ENCODE peak calls at places on chromosomes 2 and 18, in ten cellular contexts. D is K562; A is mesenchymal stem cell; X is cardiac muscle cell; H is psoas muscle; J is right cardiac atrium; U is left ventricle myocardium inferior; T is neuronal stem cell; P is CD4-positive, alpha-beta T cell; K is IMR-90. C is an unnamed sample.

GRCh38 chr2:175049671-175050070 is 44.5 kb upstream of the CHN1 start:
- DNase-seq in U (no peak), H (no peak), T (no peak), X (no peak), J (no peak), K (peak; percentile 65), D (no peak), A (no peak), P (no peak), C (no peak)

GRCh38 chr18:9535430-9535972 is 60.2 kb downstream of the RALBP1 start:
- DNase-seq in H (peak; percentile 24), P (no peak), U (no peak), K (peak; percentile 96), J (peak; percentile 66), T (peak; percentile 6), A (peak; percentile 69), D (no peak), X (peak; percentile 87), C (no peak)

GRCh38 chr2:24546668-24547067 is 55.6 kb downstream of the NCOA1 start:
- DNase-seq in U (no peak), X (no peak), H (no peak), A (no peak), J (no peak), T (no peak), K (no peak), D (no peak), P (no peak), C (no peak)

GRCh38 chr2:36516136-36516870 is 81.7 kb downstream of the FEZ2 start:
- DNase-seq in J (no peak), D (no peak), K (peak; percentile 58), T (no peak), P (no peak), H (no peak), X (peak; percentile 58), U (no peak), A (peak; percentile 34), C (no peak)

GRCh38 chr18:29328932-29329331 is 1152.0 kb upstream of the CDH2 start:
- DNase-seq in D (no peak), P (no peak), A (no peak), J (no peak), H (no peak), X (no peak), U (no peak), T (no peak), K (no peak), C (no peak)

GRCh38 chr2:175690113-175690716 is 311.9 kb downstream of the LNPK start:
- DNase-seq in T (peak; percentile 57), P (no peak), U (no peak), X (peak; percentile 78), H (no peak), D (peak; percentile 66), K (peak; percentile 78), A (peak; percentile 68), J (no peak), C (peak; percentile 39)

GRCh38 chr2:207418422-207418821 is 111.3 kb upstream of the CREB1 start:
- DNase-seq in U (no peak), P (no peak), A (no peak), T (no peak), X (no peak), K (no peak), D (no peak), J (no peak), H (no peak), C (no peak)

GRCh38 chr2:113407446-113408099 is 29.9 kb upstream of the ZNG1B start:
- DNase-seq in X (peak; percentile 4), K (peak; percentile 13), D (no peak), H (no peak), A (no peak), P (no peak), T (no peak), J (no peak), U (no peak), C (no peak)

GRCh38 chr18:12747530-12748315 is 44.9 kb downstream of the PSMG2 start:
- DNase-seq in U (no peak), D (no peak), P (no peak), J (no peak), T (no peak), H (no peak), K (peak; percentile 10), X (peak; percentile 11), A (no peak), C (no peak)

GRCh38 chr2:89775885-89776284 is 1084.4 kb downstream of the RPIA start:
- DNase-seq in X (no peak), J (no peak), K (no peak), T (no peak), H (no peak), U (no peak), A (no peak), P (no peak), D (no peak), C (no peak)

GRCh38 chr2:89781962-89782361 is 1090.5 kb downstream of the RPIA start:
- DNase-seq in U (no peak), H (no peak), X (no peak), K (no peak), J (no peak), T (no peak), P (no peak), D (no peak), A (no peak), C (no peak)

GRCh38 chr2:89784960-89785359 is 1093.5 kb downstream of the RPIA start:
- DNase-seq in P (no peak), D (no peak), X (no peak), T (no peak), A (no peak), U (no peak), K (no peak), H (no peak), J (no peak), C (no peak)

DNA sequence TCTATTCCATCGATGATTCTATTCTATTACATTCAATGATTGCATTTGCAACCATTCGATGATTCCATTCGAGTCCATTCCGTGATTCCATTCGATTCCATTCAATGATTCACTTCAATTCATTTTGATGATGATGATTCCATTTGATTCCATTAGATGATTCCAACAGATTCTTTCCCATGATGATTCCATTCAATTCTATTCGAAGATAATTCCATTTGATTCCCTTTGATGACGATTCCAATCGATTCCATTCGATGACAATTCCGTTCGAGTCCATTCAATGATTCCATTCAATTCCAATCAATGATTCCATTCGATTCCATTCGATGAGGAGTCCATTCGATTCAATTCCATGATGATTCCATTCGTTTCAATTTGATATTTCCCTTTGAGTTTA is 1088.8 kb downstream of the RPIA start:
- DNase-seq in P (no peak), K (no peak), H (no peak), X (no peak), A (no peak), U (no peak), J (no peak), T (no peak), D (no peak), C (no peak)
- H3K9me3 ChIP-seq in P (peaks cover 81% of the 10 kb centered on the region), K (peaks cover 53% of the 10 kb centered on the region), H (peaks cover 95% of the 10 kb centered on the region), X (peaks cover 77% of the 10 kb centered on the region), A (peaks cover 100% of the 10 kb centered on the region), U (peaks cover 100% of the 10 kb centered on the region), J (no peaks in the 10 kb centered on the region), T (peaks cover 7% of the 10 kb centered on the region), D (peaks cover 4% of the 10 kb centered on the region), C (peaks cover 3% of the 10 kb centered on the region)

GRCh38 chr2:8219631-8220393 is 462.0 kb upstream of the ID2 start:
- DNase-seq in X (no peak), K (no peak), A (no peak), D (no peak), T (no peak), P (no peak), J (peak; percentile 88), H (peak; percentile 65), U (peak; percentile 74), C (no peak)
- H3K27ac ChIP-seq in X (no peak overlapping the region), K (no peak overlapping the region), A (no peak overlapping the region), D (no peak overlapping the region), T (no peak overlapping the region), P (no peak overlapping the region), J (peak overlapping the region; percentile 4), H (peak overlapping the region; percentile 5), U (peak overlapping the region; percentile 58), C (no peak overlapping the region)

GRCh38 chr2:9941996-9942390 is 9.5 kb upstream of the GRHL1 start:
- DNase-seq in X (no peak), P (no peak), U (no peak), H (no peak), D (peak; percentile 32), J (no peak), A (no peak), T (no peak), K (no peak), C (no peak)

GRCh38 chr2:9937258-9937657 is 14.2 kb upstream of the GRHL1 start:
- DNase-seq in J (no peak), T (no peak), A (no peak), U (no peak), X (no peak), P (no peak), H (no peak), K (no peak), D (no peak), C (no peak)

GRCh38 chr2:9937968-9938367 is 13.5 kb upstream of the GRHL1 start:
- DNase-seq in H (no peak), T (no peak), P (no peak), K (no peak), X (no peak), A (no peak), J (no peak), U (no peak), D (no peak), C (no peak)

GRCh38 chr2:9941196-9941995 is 10.1 kb upstream of the GRHL1 start:
- DNase-seq in T (no peak), U (no peak), D (peak; percentile 44), X (peak; percentile 64), A (peak; percentile 19), P (no peak), J (no peak), K (peak; percentile 82), H (no peak), C (no peak)

DNA sequence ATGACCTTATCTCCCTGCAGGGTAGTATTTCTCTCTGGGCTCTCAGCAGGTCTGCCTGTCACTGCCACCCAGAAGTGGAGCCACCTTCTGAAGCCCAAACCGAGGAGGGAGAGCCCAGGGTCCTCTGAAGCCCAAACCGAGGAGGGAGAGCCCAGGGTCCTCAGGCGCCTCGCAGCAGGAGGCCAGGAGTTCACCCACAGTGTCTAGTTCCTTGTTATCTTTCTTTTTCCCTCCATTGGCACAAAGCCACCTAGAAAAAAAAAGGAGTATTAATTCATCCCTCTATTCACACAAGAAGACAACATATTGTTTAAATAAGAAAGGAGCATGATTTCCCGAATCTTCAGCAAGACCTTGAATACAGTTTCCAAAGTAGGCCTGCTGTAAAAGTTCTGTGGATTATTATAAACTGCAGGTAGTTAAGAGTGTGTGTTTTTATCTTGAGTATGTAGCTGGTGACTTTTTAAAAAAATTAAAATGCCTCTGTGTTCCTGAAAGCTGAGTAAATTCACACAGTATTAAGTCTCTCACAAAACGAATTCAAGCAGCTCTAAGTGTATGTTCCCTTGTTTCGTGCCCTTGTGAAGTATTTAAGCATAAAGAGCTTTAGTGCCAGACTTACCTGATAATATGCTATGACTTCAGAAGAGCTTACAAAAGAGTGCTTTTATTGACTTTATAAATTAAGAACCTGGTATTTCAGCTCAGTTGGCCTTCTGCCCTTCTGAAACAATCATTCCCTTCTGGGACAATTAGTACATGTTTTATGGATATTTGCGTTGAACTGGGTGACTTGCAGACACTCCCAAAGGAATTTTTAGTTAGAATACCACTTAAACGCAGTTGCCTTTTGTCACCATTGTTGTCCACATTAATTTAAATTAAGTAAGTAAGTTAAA is 11.7 kb upstream of the GRHL1 start:
- DNase-seq in K (no peak), H (no peak), D (no peak), X (no peak), J (no peak), U (no peak), A (no peak), P (no peak), T (no peak), C (no peak)
- H3K9me3 ChIP-seq in K (no peaks in the 10 kb centered on the region), H (no peaks in the 10 kb centered on the region), D (no peaks in the 10 kb centered on the region), X (no peaks in the 10 kb centered on the region), J (no peaks in the 10 kb centered on the region), U (no peaks in the 10 kb centered on the region), A (no peaks in the 10 kb centered on the region), P (no peaks in the 10 kb centered on the region), T (no peaks in the 10 kb centered on the region), C (no peaks in the 10 kb centered on the region)

GRCh38 chr2:45256173-45256866 is 247.1 kb upstream of the SIX2 start:
- DNase-seq in D (no peak), U (no peak), X (no peak), J (peak; percentile 59), P (no peak), H (peak; percentile 65), K (no peak), T (no peak), A (peak; percentile 47), C (no peak)
- H3K27ac ChIP-seq in D (no peak overlapping the region), U (peak overlapping the region; percentile 3), X (no peak overlapping the region), J (no peak overlapping the region), P (no peak overlapping the region), H (peak overlapping the region; percentile 76), K (no peak overlapping the region), T (no peak overlapping the region), A (no peak overlapping the region), C (no peak overlapping the region)